ENCODE peak calls at places on chromosomes 12 and 14, in six cellular contexts. V is MM.1S, N is fibroblast of lung, W is SK-N-SH, P is HepG2, T is neuronal stem cell. Z is an unnamed sample. For H3K4me1, the result is how much of the 10 kb centered on the place peaks cover.

GRCh38 chr14:37583358-37584210 is 11.5 kb downstream of the FOXA1 start:
- DNase-seq in V (no peak), N (no peak), W (no peak), P (peak), T (no peak), Z (peak)

GRCh38 chr14:99189201-99189801 is 82.7 kb downstream of the BCL11B start:
- DNase-seq in V (no peak), N (no peak), W (no peak), P (no peak), T (no peak), Z (no peak)

GRCh38 chr14:85313801-85314207 is 216.1 kb upstream of the FLRT2 start:
- DNase-seq in V (no peak), N (peak), W (no peak), P (no peak), T (peak), Z (no peak)

GRCh38 chr12:109389146-109389545 is 41.4 kb downstream of the MYO1H start:
- DNase-seq in V (peak), N (no peak), W (peak), P (peak), T (no peak), Z (no peak)

GRCh38 chr14:52694761-52695480 is 437 bp downstream of the ERO1A start:
- DNase-seq in V (peak), N (peak), W (peak), P (peak), T (peak), Z (peak)

GRCh38 chr14:61503167-61503801 is 181.9 kb downstream of the PRKCH start:
- DNase-seq in V (no peak), N (peak), W (no peak), P (no peak), T (no peak), Z (no peak)

GRCh38 chr14:59354666-59355065 is 110.5 kb downstream of the GPR135 start:
- DNase-seq in V (no peak), N (peak), W (no peak), P (no peak), T (no peak), Z (no peak)

GRCh38 chr14:42224053-42224888 is 617.6 kb downstream of the LRFN5 start:
- DNase-seq in V (no peak), N (peak), W (peak), P (peak), T (peak), Z (peak)

GRCh38 chr14:68379510-68380303 is 413.2 kb downstream of the ZFP36L1 start:
- DNase-seq in V (no peak), N (peak), W (no peak), P (no peak), T (no peak), Z (peak)

GRCh38 chr14:85421166-85421877 is 108.6 kb upstream of the FLRT2 start:
- DNase-seq in V (no peak), N (peak), W (no peak), P (no peak), T (no peak), Z (no peak)

GRCh38 chr12:8780389-8780788 is 42.0 kb upstream of the A2ML1 start:
- DNase-seq in V (peak), N (peak), W (peak), P (peak), T (no peak), Z (no peak)

GRCh38 chr14:96176811-96177211 is 27.8 kb upstream of the BDKRB2 start:
- DNase-seq in V (no peak), N (peak), W (no peak), P (no peak), T (no peak), Z (no peak)

GRCh38 chr12:131388164-131388795 is 322.6 kb upstream of the SFSWAP start:
- DNase-seq in V (no peak), N (no peak), W (peak), P (no peak), T (no peak), Z (no peak)

GRCh38 chr14:35352274-35353233 is 52.0 kb downstream of the NFKBIA start:
- DNase-seq in V (no peak), N (no peak), W (no peak), P (no peak), T (no peak), Z (no peak)

GRCh38 chr14:35349966-35350365 is 54.6 kb downstream of the NFKBIA start:
- DNase-seq in V (no peak), N (no peak), W (no peak), P (no peak), T (no peak), Z (no peak)

GRCh38 chr14:35353409-35354172 is 51.0 kb downstream of the NFKBIA start:
- DNase-seq in V (no peak), N (no peak), W (no peak), P (peak), T (no peak), Z (no peak)

GRCh38 chr14:35351497-35351896 is 53.1 kb downstream of the NFKBIA start:
- DNase-seq in V (no peak), N (no peak), W (no peak), P (no peak), T (no peak), Z (no peak)

GRCh38 chr14:35351897-35352273 is 52.7 kb downstream of the NFKBIA start:
- DNase-seq in V (no peak), N (no peak), W (no peak), P (no peak), T (no peak), Z (no peak)
- H3K9ac ChIP-seq in V (no peak), N (no peak), W (no peak), P (no peak), T (no peak), Z (peak)

GRCh38 chr12:113899042-113899843 is 66.9 kb downstream of the RBM19 start:
- DNase-seq in V (no peak), N (no peak), W (no peak), P (no peak), T (no peak), Z (no peak)
- H3K4me1 ChIP-seq in V (under half), N (under half), W (under half), P (under half), T (under half), Z (under half)

GRCh38 chr14:106585692-106586091 is 1059.3 kb downstream of the TMEM121 start:
- DNase-seq in V (no peak), N (no peak), W (no peak), P (no peak), T (no peak), Z (no peak)
- H3K9ac ChIP-seq in V (no peak), N (no peak), W (no peak), P (no peak), T (no peak), Z (no peak)

GRCh38 chr12:46965880-46966279 is 113.5 kb upstream of the PCED1B start:
- DNase-seq in V (no peak), N (no peak), W (no peak), P (no peak), T (no peak), Z (no peak)

GRCh38 chr12:46965137-46965536 is 114.3 kb upstream of the PCED1B start:
- DNase-seq in V (no peak), N (peak), W (no peak), P (no peak), T (no peak), Z (no peak)

GRCh38 chr12:46970636-46971035 is 108.8 kb upstream of the PCED1B start:
- DNase-seq in V (no peak), N (no peak), W (no peak), P (no peak), T (no peak), Z (no peak)
- H3K4me1 ChIP-seq in V (under half), N (under half), W (under half), P (under half), T (under half), Z (under half)

GRCh38 chr12:46559311-46559710 is 186.7 kb upstream of the SLC38A2 start:
- DNase-seq in V (no peak), N (peak), W (no peak), P (no peak), T (no peak), Z (no peak)

GRCh38 chr12:46557539-46558373 is 185.2 kb upstream of the SLC38A2 start:
- DNase-seq in V (no peak), N (peak), W (no peak), P (no peak), T (no peak), Z (no peak)

GRCh38 chr12:46560078-46560477 is 187.5 kb upstream of the SLC38A2 start:
- DNase-seq in V (no peak), N (no peak), W (no peak), P (peak), T (no peak), Z (no peak)

GRCh38 chr12:46556820-46557524 is 184.4 kb upstream of the SLC38A2 start:
- DNase-seq in V (no peak), N (peak), W (no peak), P (no peak), T (no peak), Z (no peak)

GRCh38 chr12:46558696-46559095 is 186.1 kb upstream of the SLC38A2 start:
- DNase-seq in V (no peak), N (peak), W (no peak), P (no peak), T (no peak), Z (no peak)
- H3K9ac ChIP-seq in V (no peak), N (no peak), W (no peak), P (no peak), T (no peak), Z (no peak)

GRCh38 chr12:92466391-92467305 is 236.1 kb upstream of the PLEKHG7 start:
- DNase-seq in V (peak), N (peak), W (no peak), P (no peak), T (peak), Z (no peak)

GRCh38 chr12:92463171-92463570 is 239.6 kb upstream of the PLEKHG7 start:
- DNase-seq in V (no peak), N (no peak), W (no peak), P (no peak), T (no peak), Z (no peak)

GRCh38 chr12:92462527-92462926 is 240.3 kb upstream of the PLEKHG7 start:
- DNase-seq in V (peak), N (no peak), W (no peak), P (no peak), T (no peak), Z (no peak)

GRCh38 chr12:92465786-92466185 is 237.0 kb upstream of the PLEKHG7 start:
- DNase-seq in V (no peak), N (no peak), W (no peak), P (no peak), T (no peak), Z (no peak)

DNA sequence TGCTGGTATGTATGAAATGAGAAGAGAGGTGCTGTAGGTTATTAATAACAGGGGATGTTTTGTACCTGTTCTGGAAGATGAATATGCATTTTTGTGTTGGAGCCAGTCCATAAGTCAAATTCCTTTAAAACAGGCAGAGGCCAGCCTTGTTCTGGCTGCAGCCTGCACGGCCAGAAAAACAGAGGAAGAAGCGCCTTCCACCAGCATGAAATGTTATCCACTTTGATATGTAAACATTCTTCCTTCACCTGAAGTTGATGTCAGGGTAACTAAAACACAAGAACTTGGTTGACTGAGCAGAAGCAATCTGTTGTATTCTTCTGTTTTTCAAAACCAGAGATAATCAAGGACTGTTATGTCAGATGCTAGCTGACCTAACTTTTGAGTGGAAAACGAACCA is 237.9 kb upstream of the PLEKHG7 start:
- DNase-seq in V (no peak), N (no peak), W (no peak), P (no peak), T (no peak), Z (no peak)
- H3K4me1 ChIP-seq in V (half or more), N (under half), W (under half), P (under half), T (under half), Z (under half)

DNA sequence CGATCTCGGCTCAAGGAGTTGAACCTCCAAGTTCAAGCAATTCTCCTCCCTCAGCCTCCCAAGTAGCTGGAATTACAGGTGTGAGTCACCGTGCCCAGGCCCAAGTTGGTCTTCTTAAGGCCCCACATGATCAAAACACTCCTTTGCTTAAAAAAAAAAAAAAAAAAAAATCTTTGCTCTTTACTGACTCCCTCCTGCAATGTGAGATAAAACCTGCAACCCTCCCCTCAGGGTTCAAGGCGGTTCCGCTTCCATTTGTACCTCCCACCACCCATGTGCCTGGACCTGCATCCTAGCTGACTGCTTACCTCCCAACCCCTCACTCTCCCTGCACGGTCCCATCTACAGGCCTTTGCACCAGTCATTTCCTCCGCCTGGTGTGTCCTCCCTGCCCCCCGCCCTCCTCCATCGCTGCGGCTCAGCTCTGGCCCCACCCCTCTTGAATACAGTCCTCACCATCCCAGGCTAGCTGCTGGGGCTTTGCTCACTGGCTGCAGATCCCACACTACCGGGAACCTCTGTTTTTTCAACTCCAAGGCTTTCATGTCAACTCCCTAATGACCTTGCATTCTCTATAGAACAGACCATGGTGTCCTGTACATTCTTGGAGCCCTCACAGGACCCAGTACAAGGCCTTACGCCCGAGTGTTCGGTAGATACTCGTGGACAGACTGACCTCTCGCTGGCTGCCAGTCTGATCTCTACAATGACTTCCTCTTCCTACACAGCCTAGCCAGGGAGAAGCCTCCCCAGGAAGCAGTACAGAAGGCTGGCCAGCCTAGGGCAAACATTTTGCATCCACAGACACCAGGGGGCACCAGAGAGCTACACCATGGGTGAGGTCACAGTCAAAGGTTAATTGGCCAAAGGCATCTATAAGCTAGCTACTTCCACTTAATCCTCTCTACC is 14.2 kb upstream of the PNMA1 start:
- DNase-seq in V (peak), N (peak), W (peak), P (peak), T (peak), Z (peak)
- H3K9ac ChIP-seq in V (no peak), N (no peak), W (no peak), P (no peak), T (no peak), Z (peak)

DNA sequence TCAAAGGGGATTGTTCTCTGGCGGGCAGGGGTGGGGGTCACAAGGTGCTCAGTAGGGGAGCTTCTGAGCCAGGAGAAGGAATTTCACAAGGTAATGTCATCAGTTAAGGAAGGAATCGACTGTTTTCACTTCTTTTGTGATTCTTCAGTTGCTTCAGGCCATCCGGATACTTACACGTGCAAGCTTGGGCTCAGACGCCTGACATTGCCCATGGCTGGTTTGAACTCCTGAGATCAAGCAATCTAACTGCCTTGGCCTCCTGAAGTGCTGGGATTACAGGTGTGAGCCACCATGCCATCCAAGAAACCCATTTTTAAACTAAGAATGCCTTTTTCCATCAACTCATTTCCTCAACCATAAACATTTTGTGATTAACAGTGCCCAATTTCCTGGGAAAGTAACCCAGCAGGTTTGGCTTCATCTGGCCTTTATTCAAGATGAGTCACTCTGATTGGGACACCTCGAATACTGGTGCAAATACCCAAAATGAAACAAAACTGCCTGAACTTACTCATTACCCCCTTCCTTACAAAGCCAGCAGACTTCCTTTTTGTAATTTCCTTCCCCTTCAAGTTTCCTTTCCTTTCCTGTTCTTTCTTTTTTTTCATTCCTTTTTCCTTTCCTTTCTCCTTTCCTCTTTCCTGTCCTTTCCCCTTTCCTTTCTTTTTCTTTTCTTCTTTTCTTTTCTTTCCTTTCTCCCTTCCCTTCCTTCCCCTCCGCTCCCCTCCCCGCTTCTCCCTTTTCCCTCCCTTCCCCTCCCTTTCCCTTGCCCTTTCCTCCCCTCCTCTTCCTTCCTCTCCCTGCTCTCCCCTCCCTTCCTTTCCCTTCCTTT is 10.2 kb upstream of the RNASE10 start:
- DNase-seq in V (no peak), N (peak), W (no peak), P (no peak), T (no peak), Z (no peak)
- H3K4me1 ChIP-seq in V (under half), N (under half), W (under half), P (under half), T (under half), Z (under half)

GRCh38 chr14:23916038-23916437 is 37.5 kb upstream of the DHRS4 start:
- DNase-seq in V (no peak), N (no peak), W (no peak), P (no peak), T (no peak), Z (no peak)

GRCh38 chr14:23916446-23916845 is 37.1 kb upstream of the DHRS4 start:
- DNase-seq in V (no peak), N (no peak), W (no peak), P (no peak), T (no peak), Z (no peak)

GRCh38 chr14:23910876-23911210 is 42.7 kb upstream of the DHRS4 start:
- DNase-seq in V (no peak), N (no peak), W (no peak), P (no peak), T (no peak), Z (no peak)

GRCh38 chr14:23910081-23910875 is 43.3 kb upstream of the DHRS4 start:
- DNase-seq in V (no peak), N (peak), W (peak), P (peak), T (peak), Z (peak)

GRCh38 chr14:23915559-23915958 is 38.0 kb upstream of the DHRS4 start:
- DNase-seq in V (no peak), N (no peak), W (no peak), P (no peak), T (no peak), Z (no peak)
- H3K9ac ChIP-seq in V (no peak), N (no peak), W (no peak), P (no peak), T (no peak), Z (no peak)

Z was measured in colonic mucosa.